ENCODE peak calls at places on chromosome 17, in eight cellular contexts. One of them, this sample, is unnamed.

GRCh38 chr17:1714488-1714979 is 4.4 kb upstream of the TLCD2 start:
- DNase-seq in tibial nerve: peak; percentile 99
- DNase-seq in suprapubic skin: peak; percentile 99
- DNase-seq in heart left ventricle: peak; percentile 99
- DNase-seq in uterus: peak; percentile 98
- DNase-seq in sigmoid colon: peak; percentile 99
- DNase-seq in stomach: peak; percentile 96
- DNase-seq in Peyer's patch: peak; percentile 71
- DNase-seq in this sample: peak; percentile 85

GRCh38 chr17:39867891-39868553 is at the start of gene ZPBP2:
- DNase-seq in tibial nerve: no peak
- DNase-seq in suprapubic skin: no peak
- DNase-seq in heart left ventricle: no peak
- DNase-seq in uterus: no peak
- DNase-seq in sigmoid colon: no peak
- DNase-seq in stomach: no peak
- DNase-seq in Peyer's patch: no peak
- DNase-seq in this sample: no peak

GRCh38 chr17:31320791-31321190 is 631 bp downstream of the EVI2A start:
- DNase-seq in tibial nerve: no peak
- DNase-seq in suprapubic skin: no peak
- DNase-seq in heart left ventricle: no peak
- DNase-seq in uterus: no peak
- DNase-seq in sigmoid colon: no peak
- DNase-seq in stomach: no peak
- DNase-seq in Peyer's patch: no peak
- DNase-seq in this sample: no peak

GRCh38 chr17:62827722-62828498 is 19.8 kb upstream of the MARCHF10 start:
- DNase-seq in tibial nerve: no peak
- DNase-seq in suprapubic skin: no peak
- DNase-seq in heart left ventricle: no peak
- DNase-seq in uterus: no peak
- DNase-seq in sigmoid colon: no peak
- DNase-seq in stomach: no peak
- DNase-seq in Peyer's patch: no peak
- DNase-seq in this sample: no peak

GRCh38 chr17:29706045-29706431 is 83.3 kb upstream of the CORO6 start:
- DNase-seq in tibial nerve: no peak
- DNase-seq in suprapubic skin: no peak
- DNase-seq in heart left ventricle: no peak
- DNase-seq in uterus: no peak
- DNase-seq in sigmoid colon: no peak
- DNase-seq in stomach: no peak
- DNase-seq in Peyer's patch: no peak
- DNase-seq in this sample: no peak

GRCh38 chr17:66446419-66446818 is 144.0 kb downstream of the PRKCA start:
- DNase-seq in tibial nerve: no peak
- DNase-seq in suprapubic skin: no peak
- DNase-seq in heart left ventricle: no peak
- DNase-seq in uterus: no peak
- DNase-seq in sigmoid colon: no peak
- DNase-seq in stomach: no peak
- DNase-seq in Peyer's patch: no peak
- DNase-seq in this sample: no peak

GRCh38 chr17:16475196-16475704 is 16.7 kb downstream of the LRRC75A start:
- DNase-seq in tibial nerve: no peak
- DNase-seq in suprapubic skin: no peak
- DNase-seq in heart left ventricle: no peak
- DNase-seq in uterus: no peak
- DNase-seq in sigmoid colon: no peak
- DNase-seq in stomach: no peak
- DNase-seq in Peyer's patch: no peak
- DNase-seq in this sample: no peak

GRCh38 chr17:82737981-82738877 is 2.8 kb downstream of the FN3K start:
- DNase-seq in tibial nerve: no peak
- DNase-seq in suprapubic skin: no peak
- DNase-seq in heart left ventricle: peak; percentile 93
- DNase-seq in uterus: peak; percentile 36
- DNase-seq in sigmoid colon: no peak
- DNase-seq in stomach: peak; percentile 64
- DNase-seq in Peyer's patch: no peak
- DNase-seq in this sample: no peak

GRCh38 chr17:2749058-2749783 is at the start of gene CCDC92B:
- DNase-seq in tibial nerve: no peak
- DNase-seq in suprapubic skin: no peak
- DNase-seq in heart left ventricle: no peak
- DNase-seq in uterus: no peak
- DNase-seq in sigmoid colon: no peak
- DNase-seq in stomach: no peak
- DNase-seq in Peyer's patch: no peak
- DNase-seq in this sample: no peak

GRCh38 chr17:55274371-55275255 is 9.9 kb downstream of the HLF start:
- DNase-seq in tibial nerve: no peak
- DNase-seq in suprapubic skin: no peak
- DNase-seq in heart left ventricle: no peak
- DNase-seq in uterus: no peak
- DNase-seq in sigmoid colon: no peak
- DNase-seq in stomach: no peak
- DNase-seq in Peyer's patch: no peak
- DNase-seq in this sample: no peak

GRCh38 chr17:15321556-15322250 is 19.7 kb downstream of the TEKT3 start:
- DNase-seq in tibial nerve: no peak
- DNase-seq in suprapubic skin: no peak
- DNase-seq in heart left ventricle: no peak
- DNase-seq in uterus: no peak
- DNase-seq in sigmoid colon: no peak
- DNase-seq in stomach: no peak
- DNase-seq in Peyer's patch: no peak
- DNase-seq in this sample: no peak

GRCh38 chr17:71338396-71338795 is 782.4 kb upstream of the SOX9 start:
- DNase-seq in tibial nerve: no peak
- DNase-seq in suprapubic skin: no peak
- DNase-seq in heart left ventricle: no peak
- DNase-seq in uterus: no peak
- DNase-seq in sigmoid colon: no peak
- DNase-seq in stomach: no peak
- DNase-seq in Peyer's patch: no peak
- DNase-seq in this sample: peak; percentile 15

GRCh38 chr17:9294661-9295210 is 273.4 kb downstream of the NTN1 start:
- DNase-seq in tibial nerve: no peak
- DNase-seq in suprapubic skin: no peak
- DNase-seq in heart left ventricle: no peak
- DNase-seq in uterus: no peak
- DNase-seq in sigmoid colon: no peak
- DNase-seq in stomach: no peak
- DNase-seq in Peyer's patch: no peak
- DNase-seq in this sample: no peak

GRCh38 chr17:3771140-3771539 is 29.8 kb downstream of the ITGAE start:
- DNase-seq in tibial nerve: no peak
- DNase-seq in suprapubic skin: no peak
- DNase-seq in heart left ventricle: no peak
- DNase-seq in uterus: no peak
- DNase-seq in sigmoid colon: no peak
- DNase-seq in stomach: no peak
- DNase-seq in Peyer's patch: no peak
- DNase-seq in this sample: no peak

DNA sequence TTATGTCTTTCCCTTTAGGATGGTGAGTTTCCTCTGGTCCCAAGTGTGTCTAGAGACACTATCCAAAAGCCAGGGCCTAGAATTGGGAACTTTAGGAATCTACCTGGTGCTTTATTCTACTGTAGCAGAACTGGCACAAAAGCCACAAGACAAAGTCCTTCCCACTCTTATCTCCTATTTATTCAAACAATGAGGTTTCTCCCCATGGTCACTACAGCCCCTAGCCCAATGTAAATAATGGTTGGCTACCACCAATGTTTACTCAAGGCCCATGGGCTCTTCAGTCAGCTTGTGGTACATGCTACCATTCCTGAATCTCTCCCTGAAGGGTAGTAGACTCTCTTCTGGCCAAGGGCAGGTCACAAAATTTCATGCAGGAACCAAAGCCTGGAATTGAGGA is 789.4 kb upstream of the KIF2B start:
- DNase-seq in tibial nerve: no peak
- DNase-seq in suprapubic skin: no peak
- DNase-seq in heart left ventricle: no peak
- DNase-seq in uterus: no peak
- DNase-seq in sigmoid colon: no peak
- DNase-seq in stomach: no peak
- DNase-seq in Peyer's patch: no peak
- DNase-seq in this sample: no peak
- TF ChIP-seq POLR2A in tibial nerve: no peak
- TF ChIP-seq POLR2A in suprapubic skin: no peak
- TF ChIP-seq POLR2A in heart left ventricle: no peak
- TF ChIP-seq POLR2A in uterus: no peak
- TF ChIP-seq POLR2A in sigmoid colon: no peak
- TF ChIP-seq POLR2A in stomach: no peak
- TF ChIP-seq POLR2A in Peyer's patch: no peak
- TF ChIP-seq POLR2A in this sample: no peak

GRCh38 chr17:78884148-78884870 is 18.7 kb downstream of the CEP295NL start:
- DNase-seq in tibial nerve: no peak
- DNase-seq in suprapubic skin: no peak
- DNase-seq in heart left ventricle: no peak
- DNase-seq in uterus: no peak
- DNase-seq in sigmoid colon: no peak
- DNase-seq in stomach: no peak
- DNase-seq in Peyer's patch: no peak
- DNase-seq in this sample: no peak

GRCh38 chr17:78883090-78883532 is 19.9 kb downstream of the CEP295NL start:
- DNase-seq in tibial nerve: peak; percentile 70
- DNase-seq in suprapubic skin: peak; percentile 93
- DNase-seq in heart left ventricle: peak; percentile 90
- DNase-seq in uterus: peak; percentile 80
- DNase-seq in sigmoid colon: peak; percentile 90
- DNase-seq in stomach: peak; percentile 69
- DNase-seq in Peyer's patch: no peak
- DNase-seq in this sample: peak; percentile 92

GRCh38 chr17:78884876-78885667 is 17.9 kb downstream of the CEP295NL start:
- DNase-seq in tibial nerve: no peak
- DNase-seq in suprapubic skin: no peak
- DNase-seq in heart left ventricle: no peak
- DNase-seq in uterus: no peak
- DNase-seq in sigmoid colon: no peak
- DNase-seq in stomach: no peak
- DNase-seq in Peyer's patch: no peak
- DNase-seq in this sample: no peak

GRCh38 chr17:78882546-78883089 is 20.4 kb downstream of the CEP295NL start:
- DNase-seq in tibial nerve: no peak
- DNase-seq in suprapubic skin: no peak
- DNase-seq in heart left ventricle: peak; percentile 61
- DNase-seq in uterus: no peak
- DNase-seq in sigmoid colon: no peak
- DNase-seq in stomach: no peak
- DNase-seq in Peyer's patch: no peak
- DNase-seq in this sample: no peak

GRCh38 chr17:78883533-78884131 is 19.4 kb downstream of the CEP295NL start:
- DNase-seq in tibial nerve: peak; percentile 83
- DNase-seq in suprapubic skin: peak; percentile 92
- DNase-seq in heart left ventricle: peak; percentile 87
- DNase-seq in uterus: peak; percentile 92
- DNase-seq in sigmoid colon: peak; percentile 95
- DNase-seq in stomach: peak; percentile 56
- DNase-seq in Peyer's patch: no peak
- DNase-seq in this sample: peak; percentile 93
- TF ChIP-seq POLR2A in tibial nerve: peak; percentile 75
- TF ChIP-seq POLR2A in suprapubic skin: peak; percentile 49
- TF ChIP-seq POLR2A in heart left ventricle: no peak
- TF ChIP-seq POLR2A in uterus: peak; percentile 69
- TF ChIP-seq POLR2A in sigmoid colon: peak; percentile 29
- TF ChIP-seq POLR2A in stomach: no peak
- TF ChIP-seq POLR2A in Peyer's patch: no peak
- TF ChIP-seq POLR2A in this sample: peak; percentile 40

GRCh38 chr17:75407655-75408352 is 2.3 kb upstream of the GRB2 start:
- DNase-seq in tibial nerve: no peak
- DNase-seq in suprapubic skin: no peak
- DNase-seq in heart left ventricle: no peak
- DNase-seq in uterus: no peak
- DNase-seq in sigmoid colon: no peak
- DNase-seq in stomach: no peak
- DNase-seq in Peyer's patch: no peak
- DNase-seq in this sample: no peak

GRCh38 chr17:75404223-75404738 is 1.2 kb downstream of the GRB2 start:
- DNase-seq in tibial nerve: peak; percentile 27
- DNase-seq in suprapubic skin: no peak
- DNase-seq in heart left ventricle: peak; percentile 50
- DNase-seq in uterus: peak; percentile 55
- DNase-seq in sigmoid colon: peak; percentile 83
- DNase-seq in stomach: peak; percentile 65
- DNase-seq in Peyer's patch: peak; percentile 43
- DNase-seq in this sample: peak; percentile 61

GRCh38 chr17:75406222-75406615 is 741 bp upstream of the GRB2 start:
- DNase-seq in tibial nerve: no peak
- DNase-seq in suprapubic skin: no peak
- DNase-seq in heart left ventricle: no peak
- DNase-seq in uterus: no peak
- DNase-seq in sigmoid colon: no peak
- DNase-seq in stomach: no peak
- DNase-seq in Peyer's patch: no peak
- DNase-seq in this sample: no peak

GRCh38 chr17:75404739-75405364 is 626 bp downstream of the GRB2 start:
- DNase-seq in tibial nerve: no peak
- DNase-seq in suprapubic skin: no peak
- DNase-seq in heart left ventricle: peak; percentile 34
- DNase-seq in uterus: peak; percentile 43
- DNase-seq in sigmoid colon: peak; percentile 80
- DNase-seq in stomach: peak; percentile 42
- DNase-seq in Peyer's patch: peak; percentile 43
- DNase-seq in this sample: peak; percentile 48

GRCh38 chr17:75405365-75406221 is at the start of gene GRB2:
- DNase-seq in tibial nerve: peak; percentile 95
- DNase-seq in suprapubic skin: peak; percentile 99
- DNase-seq in heart left ventricle: peak; percentile 99
- DNase-seq in uterus: peak; percentile 98
- DNase-seq in sigmoid colon: peak; percentile 99
- DNase-seq in stomach: peak; percentile 99
- DNase-seq in Peyer's patch: peak; percentile 97
- DNase-seq in this sample: peak; percentile 98
- TF ChIP-seq POLR2A in tibial nerve: peak; percentile 84
- TF ChIP-seq POLR2A in suprapubic skin: peak; percentile 79
- TF ChIP-seq POLR2A in heart left ventricle: no peak
- TF ChIP-seq POLR2A in uterus: peak; percentile 84
- TF ChIP-seq POLR2A in sigmoid colon: peak; percentile 75
- TF ChIP-seq POLR2A in stomach: no peak
- TF ChIP-seq POLR2A in Peyer's patch: peak; percentile 93
- TF ChIP-seq POLR2A in this sample: peak; percentile 98

DNA sequence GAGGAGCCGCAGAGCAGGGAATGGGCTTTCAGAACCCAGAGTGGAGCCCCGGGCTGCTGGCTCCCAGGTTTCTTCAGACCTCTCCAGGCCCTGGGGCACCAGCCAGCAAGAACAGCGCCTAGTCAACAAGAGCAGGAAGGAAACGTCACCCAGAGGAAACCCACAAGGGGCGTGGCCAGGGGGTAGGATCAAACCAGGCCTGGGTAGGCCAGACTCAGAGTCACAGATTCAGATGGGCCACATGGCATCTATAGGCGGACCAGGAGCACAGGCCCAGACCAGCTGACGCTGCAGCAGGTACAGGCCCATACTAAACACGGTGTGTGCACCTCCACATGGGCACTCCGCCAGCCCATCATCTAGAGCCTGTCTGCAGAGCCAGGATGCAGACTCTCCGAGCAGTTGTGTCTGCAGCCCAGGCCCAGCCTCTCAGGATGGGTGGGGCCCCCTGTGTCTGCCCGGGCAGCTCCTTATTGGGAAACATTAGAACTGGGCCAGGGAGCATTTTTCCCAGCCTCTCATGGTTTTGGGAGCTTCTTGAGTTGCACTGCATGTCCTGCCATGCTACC is at the start of gene NLRP1:
- DNase-seq in tibial nerve: peak; percentile 77
- DNase-seq in suprapubic skin: peak; percentile 96
- DNase-seq in heart left ventricle: peak; percentile 91
- DNase-seq in uterus: peak; percentile 89
- DNase-seq in sigmoid colon: peak; percentile 92
- DNase-seq in stomach: peak; percentile 76
- DNase-seq in Peyer's patch: peak; percentile 98
- DNase-seq in this sample: peak; percentile 84
- TF ChIP-seq POLR2A in tibial nerve: peak; percentile 64
- TF ChIP-seq POLR2A in suprapubic skin: peak; percentile 71
- TF ChIP-seq POLR2A in heart left ventricle: no peak
- TF ChIP-seq POLR2A in uterus: no peak
- TF ChIP-seq POLR2A in sigmoid colon: peak; percentile 47
- TF ChIP-seq POLR2A in stomach: no peak
- TF ChIP-seq POLR2A in Peyer's patch: peak; percentile 44
- TF ChIP-seq POLR2A in this sample: peak; percentile 30

This sample was measured in H54.